ENCODE peak calls at places on chromosomes 6 and 20, in four cellular contexts. One of them, this sample, is unnamed.

GRCh38 chr20:50068041-50068651 is 44.8 kb downstream of the UBE2V1 start:
- DNase-seq in GM10248: no peak
- DNase-seq in GM12865: no peak
- DNase-seq in NCI-H460: no peak
- DNase-seq in this sample: no peak

GRCh38 chr20:58781138-58781537 is 69.6 kb downstream of the GNAS-AS1 start:
- DNase-seq in GM10248: no peak
- DNase-seq in GM12865: no peak
- DNase-seq in NCI-H460: no peak
- DNase-seq in this sample: no peak

GRCh38 chr20:41889125-41889870 is 271.1 kb upstream of the CHD6 start:
- DNase-seq in GM10248: no peak
- DNase-seq in GM12865: peak
- DNase-seq in NCI-H460: no peak
- DNase-seq in this sample: no peak

GRCh38 chr6:73325656-73326055 is 28.4 kb downstream of the DPPA5 start:
- DNase-seq in GM10248: no peak
- DNase-seq in GM12865: no peak
- DNase-seq in NCI-H460: no peak
- DNase-seq in this sample: no peak

GRCh38 chr6:157672726-157673412 is 150.2 kb upstream of the SNX9 start:
- DNase-seq in GM10248: no peak
- DNase-seq in GM12865: no peak
- DNase-seq in NCI-H460: no peak
- DNase-seq in this sample: no peak

GRCh38 chr6:106163446-106163965 is 77.4 kb downstream of the PRDM1 start:
- DNase-seq in GM10248: peak
- DNase-seq in GM12865: peak
- DNase-seq in NCI-H460: no peak
- DNase-seq in this sample: peak

GRCh38 chr20:48295445-48295903 is 510.2 kb upstream of the SULF2 start:
- DNase-seq in GM10248: no peak
- DNase-seq in GM12865: no peak
- DNase-seq in NCI-H460: no peak
- DNase-seq in this sample: no peak

GRCh38 chr20:37545516-37545915 is 17.8 kb upstream of the BLCAP start:
- DNase-seq in GM10248: no peak
- DNase-seq in GM12865: no peak
- DNase-seq in NCI-H460: no peak
- DNase-seq in this sample: no peak

GRCh38 chr6:26576929-26577719 is 19.6 kb upstream of the ABT1 start:
- DNase-seq in GM10248: no peak
- DNase-seq in GM12865: peak
- DNase-seq in NCI-H460: peak
- DNase-seq in this sample: peak

GRCh38 chr6:159084493-159085091 is 39.8 kb upstream of the TAGAP start:
- DNase-seq in GM10248: no peak
- DNase-seq in GM12865: no peak
- DNase-seq in NCI-H460: no peak
- DNase-seq in this sample: peak

GRCh38 chr6:168711049-168711640 is 270.2 kb downstream of the SMOC2 start:
- DNase-seq in GM10248: no peak
- DNase-seq in GM12865: no peak
- DNase-seq in NCI-H460: no peak
- DNase-seq in this sample: peak